ENCODE peak calls at places on chromosome 1, in eight cellular contexts. One of them, this sample, is unnamed.

GRCh38 chr1:27658951-27659496 is 13.0 kb downstream of the IFI6 start:
- DNase-seq in pulmonary artery endothelial cell: no peak
- DNase-seq in stimulated activated CD8-positive, alpha-beta memory T cell treated with anti-CD3 and anti-CD28 coated beads, Interleukin-7, amount 100 ng/mL, for 1 hour: no peak
- DNase-seq in Peyer's patch: no peak
- DNase-seq in progenitor cell of endocrine pancreas: no peak
- DNase-seq in foreskin melanocyte: no peak
- DNase-seq in hypothalamus: no peak
- DNase-seq in fibroblast of pulmonary artery: peak; percentile 51
- DNase-seq in this sample: no peak

GRCh38 chr1:12204140-12204539 is 25.7 kb upstream of the VPS13D start:
- DNase-seq in hypothalamus: no peak
- DNase-seq in Peyer's patch: no peak
- DNase-seq in fibroblast of pulmonary artery: no peak
- DNase-seq in foreskin melanocyte: no peak
- DNase-seq in pulmonary artery endothelial cell: no peak
- DNase-seq in stimulated activated CD8-positive, alpha-beta memory T cell treated with anti-CD3 and anti-CD28 coated beads, Interleukin-7, amount 100 ng/mL, for 1 hour: no peak
- DNase-seq in progenitor cell of endocrine pancreas: no peak
- DNase-seq in this sample: no peak

GRCh38 chr1:24413350-24414163 is at the start of gene STPG1:
- DNase-seq in progenitor cell of endocrine pancreas: peak; percentile 71
- DNase-seq in hypothalamus: no peak
- DNase-seq in fibroblast of pulmonary artery: peak; percentile 90
- DNase-seq in foreskin melanocyte: peak; percentile 82
- DNase-seq in stimulated activated CD8-positive, alpha-beta memory T cell treated with anti-CD3 and anti-CD28 coated beads, Interleukin-7, amount 100 ng/mL, for 1 hour: peak; percentile 46
- DNase-seq in Peyer's patch: peak; percentile 89
- DNase-seq in pulmonary artery endothelial cell: no peak
- DNase-seq in this sample: peak; percentile 63

GRCh38 chr1:13700521-13701273 is 709 bp downstream of the PRDM2 start:
- DNase-seq in progenitor cell of endocrine pancreas: peak; percentile 24
- DNase-seq in hypothalamus: no peak
- DNase-seq in foreskin melanocyte: peak; percentile 25
- DNase-seq in fibroblast of pulmonary artery: peak; percentile 39
- DNase-seq in Peyer's patch: peak; percentile 70
- DNase-seq in stimulated activated CD8-positive, alpha-beta memory T cell treated with anti-CD3 and anti-CD28 coated beads, Interleukin-7, amount 100 ng/mL, for 1 hour: no peak
- DNase-seq in pulmonary artery endothelial cell: no peak
- DNase-seq in this sample: no peak

GRCh38 chr1:181424786-181425403 is 58.4 kb upstream of the CACNA1E start:
- DNase-seq in fibroblast of pulmonary artery: peak; percentile 76
- DNase-seq in stimulated activated CD8-positive, alpha-beta memory T cell treated with anti-CD3 and anti-CD28 coated beads, Interleukin-7, amount 100 ng/mL, for 1 hour: peak; percentile 49
- DNase-seq in Peyer's patch: peak; percentile 73
- DNase-seq in progenitor cell of endocrine pancreas: peak; percentile 86
- DNase-seq in hypothalamus: peak; percentile 31
- DNase-seq in pulmonary artery endothelial cell: peak; percentile 15
- DNase-seq in foreskin melanocyte: peak; percentile 52
- DNase-seq in this sample: peak; percentile 51

GRCh38 chr1:39671793-39672550 is at the start of gene NT5C1A:
- DNase-seq in hypothalamus: peak; percentile 17
- DNase-seq in fibroblast of pulmonary artery: no peak
- DNase-seq in foreskin melanocyte: no peak
- DNase-seq in progenitor cell of endocrine pancreas: no peak
- DNase-seq in stimulated activated CD8-positive, alpha-beta memory T cell treated with anti-CD3 and anti-CD28 coated beads, Interleukin-7, amount 100 ng/mL, for 1 hour: no peak
- DNase-seq in Peyer's patch: no peak
- DNase-seq in pulmonary artery endothelial cell: no peak
- DNase-seq in this sample: no peak

GRCh38 chr1:110779617-110780016 is 93.3 kb upstream of the CD53 start:
- DNase-seq in Peyer's patch: no peak
- DNase-seq in foreskin melanocyte: no peak
- DNase-seq in progenitor cell of endocrine pancreas: no peak
- DNase-seq in fibroblast of pulmonary artery: no peak
- DNase-seq in pulmonary artery endothelial cell: no peak
- DNase-seq in hypothalamus: no peak
- DNase-seq in stimulated activated CD8-positive, alpha-beta memory T cell treated with anti-CD3 and anti-CD28 coated beads, Interleukin-7, amount 100 ng/mL, for 1 hour: no peak
- DNase-seq in this sample: no peak

GRCh38 chr1:205518616-205519540 is 14.4 kb downstream of the CDK18 start:
- DNase-seq in stimulated activated CD8-positive, alpha-beta memory T cell treated with anti-CD3 and anti-CD28 coated beads, Interleukin-7, amount 100 ng/mL, for 1 hour: no peak
- DNase-seq in progenitor cell of endocrine pancreas: no peak
- DNase-seq in pulmonary artery endothelial cell: no peak
- DNase-seq in hypothalamus: peak; percentile 54
- DNase-seq in foreskin melanocyte: no peak
- DNase-seq in Peyer's patch: no peak
- DNase-seq in fibroblast of pulmonary artery: no peak
- DNase-seq in this sample: no peak

GRCh38 chr1:152580433-152580832 is at the start of gene LCE3D:
- DNase-seq in pulmonary artery endothelial cell: no peak
- DNase-seq in Peyer's patch: no peak
- DNase-seq in hypothalamus: no peak
- DNase-seq in foreskin melanocyte: no peak
- DNase-seq in stimulated activated CD8-positive, alpha-beta memory T cell treated with anti-CD3 and anti-CD28 coated beads, Interleukin-7, amount 100 ng/mL, for 1 hour: no peak
- DNase-seq in fibroblast of pulmonary artery: no peak
- DNase-seq in progenitor cell of endocrine pancreas: no peak
- DNase-seq in this sample: no peak

GRCh38 chr1:110525250-110525597 is 6.2 kb upstream of the KCNA10 start:
- DNase-seq in progenitor cell of endocrine pancreas: no peak
- DNase-seq in pulmonary artery endothelial cell: no peak
- DNase-seq in stimulated activated CD8-positive, alpha-beta memory T cell treated with anti-CD3 and anti-CD28 coated beads, Interleukin-7, amount 100 ng/mL, for 1 hour: no peak
- DNase-seq in Peyer's patch: no peak
- DNase-seq in fibroblast of pulmonary artery: no peak
- DNase-seq in foreskin melanocyte: no peak
- DNase-seq in hypothalamus: no peak
- DNase-seq in this sample: no peak

GRCh38 chr1:26774462-26774861 is 13.3 kb upstream of the PIGV start:
- DNase-seq in progenitor cell of endocrine pancreas: no peak
- DNase-seq in pulmonary artery endothelial cell: no peak
- DNase-seq in foreskin melanocyte: no peak
- DNase-seq in Peyer's patch: no peak
- DNase-seq in stimulated activated CD8-positive, alpha-beta memory T cell treated with anti-CD3 and anti-CD28 coated beads, Interleukin-7, amount 100 ng/mL, for 1 hour: no peak
- DNase-seq in hypothalamus: no peak
- DNase-seq in fibroblast of pulmonary artery: no peak
- DNase-seq in this sample: no peak

GRCh38 chr1:161051219-161051618 is 5.4 kb upstream of the USF1 start:
- DNase-seq in Peyer's patch: no peak
- DNase-seq in pulmonary artery endothelial cell: no peak
- DNase-seq in stimulated activated CD8-positive, alpha-beta memory T cell treated with anti-CD3 and anti-CD28 coated beads, Interleukin-7, amount 100 ng/mL, for 1 hour: no peak
- DNase-seq in progenitor cell of endocrine pancreas: no peak
- DNase-seq in fibroblast of pulmonary artery: no peak
- DNase-seq in hypothalamus: no peak
- DNase-seq in foreskin melanocyte: no peak
- DNase-seq in this sample: no peak

GRCh38 chr1:40383095-40383487 is 9.6 kb downstream of the SMAP2 start:
- DNase-seq in stimulated activated CD8-positive, alpha-beta memory T cell treated with anti-CD3 and anti-CD28 coated beads, Interleukin-7, amount 100 ng/mL, for 1 hour: no peak
- DNase-seq in Peyer's patch: no peak
- DNase-seq in pulmonary artery endothelial cell: no peak
- DNase-seq in hypothalamus: no peak
- DNase-seq in progenitor cell of endocrine pancreas: no peak
- DNase-seq in fibroblast of pulmonary artery: no peak
- DNase-seq in foreskin melanocyte: no peak
- DNase-seq in this sample: no peak

GRCh38 chr1:168470821-168471473 is 72.8 kb downstream of the XCL2 start:
- DNase-seq in progenitor cell of endocrine pancreas: no peak
- DNase-seq in stimulated activated CD8-positive, alpha-beta memory T cell treated with anti-CD3 and anti-CD28 coated beads, Interleukin-7, amount 100 ng/mL, for 1 hour: no peak
- DNase-seq in foreskin melanocyte: peak; percentile 72
- DNase-seq in fibroblast of pulmonary artery: peak; percentile 89
- DNase-seq in hypothalamus: no peak
- DNase-seq in Peyer's patch: no peak
- DNase-seq in pulmonary artery endothelial cell: no peak
- DNase-seq in this sample: no peak

GRCh38 chr1:55107111-55107510 is 67.8 kb downstream of the PCSK9 start:
- DNase-seq in Peyer's patch: no peak
- DNase-seq in hypothalamus: no peak
- DNase-seq in foreskin melanocyte: no peak
- DNase-seq in stimulated activated CD8-positive, alpha-beta memory T cell treated with anti-CD3 and anti-CD28 coated beads, Interleukin-7, amount 100 ng/mL, for 1 hour: no peak
- DNase-seq in progenitor cell of endocrine pancreas: no peak
- DNase-seq in fibroblast of pulmonary artery: no peak
- DNase-seq in pulmonary artery endothelial cell: no peak
- DNase-seq in this sample: no peak

GRCh38 chr1:35442737-35443136 is 114.5 kb downstream of the KIAA0319L start:
- DNase-seq in foreskin melanocyte: no peak
- DNase-seq in pulmonary artery endothelial cell: no peak
- DNase-seq in stimulated activated CD8-positive, alpha-beta memory T cell treated with anti-CD3 and anti-CD28 coated beads, Interleukin-7, amount 100 ng/mL, for 1 hour: no peak
- DNase-seq in hypothalamus: no peak
- DNase-seq in progenitor cell of endocrine pancreas: no peak
- DNase-seq in fibroblast of pulmonary artery: no peak
- DNase-seq in Peyer's patch: no peak
- DNase-seq in this sample: no peak

GRCh38 chr1:209208648-209209047 is 374.9 kb upstream of the CAMK1G start:
- DNase-seq in foreskin melanocyte: no peak
- DNase-seq in stimulated activated CD8-positive, alpha-beta memory T cell treated with anti-CD3 and anti-CD28 coated beads, Interleukin-7, amount 100 ng/mL, for 1 hour: no peak
- DNase-seq in pulmonary artery endothelial cell: no peak
- DNase-seq in fibroblast of pulmonary artery: no peak
- DNase-seq in progenitor cell of endocrine pancreas: no peak
- DNase-seq in hypothalamus: no peak
- DNase-seq in Peyer's patch: no peak
- DNase-seq in this sample: no peak

GRCh38 chr1:103170608-103171007 is 62.3 kb upstream of the COL11A1 start:
- DNase-seq in Peyer's patch: no peak
- DNase-seq in fibroblast of pulmonary artery: peak; percentile 14
- DNase-seq in foreskin melanocyte: peak; percentile 61
- DNase-seq in hypothalamus: no peak
- DNase-seq in stimulated activated CD8-positive, alpha-beta memory T cell treated with anti-CD3 and anti-CD28 coated beads, Interleukin-7, amount 100 ng/mL, for 1 hour: no peak
- DNase-seq in pulmonary artery endothelial cell: no peak
- DNase-seq in progenitor cell of endocrine pancreas: no peak
- DNase-seq in this sample: no peak

This sample was measured in glomerular endothelial cell.